ENCODE peak calls at places on chromosomes 3 and 15, in six cellular contexts. A is CD4-positive, alpha-beta memory T cell; V is MM.1S; M is KBM-7; P is C1 segment of cervical spinal cord; U is memory B cell. X is an unnamed sample.

GRCh38 chr3:63232764-63233396 is 45.2 kb upstream of the SYNPR start:
- DNase-seq in P (no peak), M (no peak), U (no peak), A (no peak), V (peak), X (no peak)

GRCh38 chr3:98593046-98593936 is at the start of gene CPOX:
- DNase-seq in P (peak), M (peak), U (peak), A (peak), V (peak), X (peak)

GRCh38 chr3:46699846-46700523 is 1.2 kb upstream of the TMIE start:
- DNase-seq in M (no peak), P (peak), U (no peak), V (no peak), A (no peak), X (peak)

GRCh38 chr3:117844676-117845075 is 1135.1 kb downstream of the TUSC7 start:
- DNase-seq in U (no peak), V (no peak), M (no peak), A (no peak), P (no peak), X (no peak)

GRCh38 chr3:112579697-112580096 is 17.9 kb downstream of the SLC35A5 start:
- DNase-seq in U (no peak), A (no peak), P (no peak), V (no peak), M (no peak), X (no peak)

GRCh38 chr15:36911322-36911944 is 188.9 kb downstream of the MEIS2 start:
- DNase-seq in V (no peak), M (peak), U (no peak), A (no peak), P (no peak), X (no peak)

GRCh38 chr3:77161098-77161497 is 121.2 kb downstream of the ROBO2 start:
- DNase-seq in U (no peak), M (no peak), A (no peak), P (no peak), V (no peak), X (no peak)

GRCh38 chr3:98805571-98805970 is 42.4 kb downstream of the ST3GAL6 start:
- DNase-seq in A (no peak), U (no peak), M (no peak), V (no peak), P (no peak), X (no peak)

GRCh38 chr15:78538358-78538757 is 1.9 kb upstream of the PSMA4 start:
- DNase-seq in U (no peak), M (no peak), V (no peak), A (no peak), P (no peak), X (no peak)

GRCh38 chr15:68802373-68802772 is 18.3 kb downstream of the ANP32A start:
- DNase-seq in U (no peak), P (no peak), M (no peak), A (no peak), V (no peak), X (no peak)

GRCh38 chr15:57138260-57138895 is 219.9 kb downstream of the TCF12 start:
- DNase-seq in M (peak), U (no peak), P (no peak), V (no peak), A (no peak), X (peak)

GRCh38 chr3:77197408-77197807 is 157.5 kb downstream of the ROBO2 start:
- DNase-seq in M (no peak), P (no peak), U (no peak), V (no peak), A (no peak), X (no peak)

GRCh38 chr15:85964471-85964870 is 115.2 kb upstream of the AGBL1 start:
- DNase-seq in U (no peak), P (no peak), A (no peak), V (no peak), M (no peak), X (no peak)

GRCh38 chr3:122727766-122728165 is 47.1 kb downstream of the PARP14 start:
- DNase-seq in U (no peak), A (no peak), M (no peak), P (no peak), V (no peak), X (no peak)